ENCODE peak calls at places on chromosome 5, in six cellular contexts. W, A, G, D, Z and V are unnamed samples.
A peak's percentile ranks its signal among the peaks of the same experiment; 100 is the strongest.

GRCh38 chr5:10351199-10351881 is 2.2 kb upstream of the MARCHF6 start:
- DNase-seq in W (peak; percentile 73), A (no peak), G (no peak), D (no peak), Z (no peak), V (no peak)

GRCh38 chr5:133894143-133894542 is 74.3 kb downstream of the C5orf15 start:
- DNase-seq in W (no peak), A (no peak), G (no peak), D (no peak), Z (no peak), V (no peak)

GRCh38 chr5:166625210-166625865 is 1666.1 kb upstream of the WWC1 start:
- DNase-seq in W (no peak), A (no peak), G (no peak), D (no peak), Z (no peak), V (no peak)

GRCh38 chr5:151016700-151017099 is 3.7 kb upstream of the GPX3 start:
- DNase-seq in W (no peak), A (no peak), G (peak; percentile 87), D (no peak), Z (no peak), V (peak; percentile 25)

GRCh38 chr5:21931076-21931475 is 922.1 kb downstream of the CDH12 start:
- DNase-seq in W (no peak), A (no peak), G (no peak), D (no peak), Z (no peak), V (no peak)

GRCh38 chr5:109470263-109470662 is 60.5 kb upstream of the PJA2 start:
- DNase-seq in W (no peak), A (no peak), G (no peak), D (no peak), Z (no peak), V (no peak)

GRCh38 chr5:23412011-23412410 is 95.4 kb upstream of the PRDM9 start:
- DNase-seq in W (peak; percentile 90), A (no peak), G (no peak), D (no peak), Z (no peak), V (no peak)

GRCh38 chr5:102811962-102812361 is 56.9 kb downstream of the PAM start:
- DNase-seq in W (peak; percentile 96), A (no peak), G (no peak), D (no peak), Z (no peak), V (no peak)

GRCh38 chr5:150137168-150137957 is 18.3 kb downstream of the PDGFRB start:
- DNase-seq in W (no peak), A (no peak), G (no peak), D (no peak), Z (no peak), V (no peak)

GRCh38 chr5:9728261-9728660 is 98.1 kb upstream of the TAS2R1 start:
- DNase-seq in W (no peak), A (no peak), G (no peak), D (no peak), Z (no peak), V (no peak)

GRCh38 chr5:145775893-145776444 is 59.2 kb downstream of the PRELID2 start:
- DNase-seq in W (peak; percentile 77), A (no peak), G (no peak), D (no peak), Z (no peak), V (no peak)

GRCh38 chr5:169942181-169942580 is 38.1 kb downstream of the INSYN2B start:
- DNase-seq in W (no peak), A (no peak), G (no peak), D (no peak), Z (no peak), V (no peak)

GRCh38 chr5:32092938-32093812 is 80.9 kb downstream of the GOLPH3 start:
- DNase-seq in W (peak; percentile 89), A (no peak), G (peak; percentile 83), D (peak; percentile 48), Z (peak; percentile 74), V (no peak)

GRCh38 chr5:145859897-145860296 is 12.9 kb downstream of the GRXCR2 start:
- DNase-seq in W (no peak), A (no peak), G (no peak), D (no peak), Z (no peak), V (no peak)

GRCh38 chr5:152572812-152573211 is 167.7 kb upstream of the NMUR2 start:
- DNase-seq in W (no peak), A (no peak), G (no peak), D (no peak), Z (no peak), V (no peak)

GRCh38 chr5:11681796-11682195 is 222.4 kb downstream of the CTNND2 start:
- DNase-seq in W (no peak), A (no peak), G (no peak), D (no peak), Z (no peak), V (no peak)

GRCh38 chr5:93791520-93791972 is 50.1 kb upstream of the POU5F2 start:
- DNase-seq in W (no peak), A (no peak), G (no peak), D (no peak), Z (no peak), V (no peak)

GRCh38 chr5:97162045-97162444 is 19.6 kb upstream of the LIX1 start:
- DNase-seq in W (peak; percentile 87), A (no peak), G (peak; percentile 76), D (peak; percentile 22), Z (peak; percentile 73), V (peak; percentile 74)

GRCh38 chr5:56608216-56608925 is 207.0 kb upstream of the MAP3K1 start:
- DNase-seq in W (no peak), A (no peak), G (no peak), D (no peak), Z (no peak), V (no peak)

GRCh38 chr5:38807570-38808461 is 38.0 kb upstream of the OSMR start:
- DNase-seq in W (peak; percentile 92), A (no peak), G (no peak), D (no peak), Z (no peak), V (no peak)

GRCh38 chr5:22431406-22431805 is 421.7 kb downstream of the CDH12 start:
- DNase-seq in W (no peak), A (no peak), G (no peak), D (no peak), Z (no peak), V (no peak)

GRCh38 chr5:5456858-5457257 is 34.4 kb downstream of the ICE1 start:
- DNase-seq in W (no peak), A (no peak), G (no peak), D (no peak), Z (no peak), V (no peak)

DNA sequence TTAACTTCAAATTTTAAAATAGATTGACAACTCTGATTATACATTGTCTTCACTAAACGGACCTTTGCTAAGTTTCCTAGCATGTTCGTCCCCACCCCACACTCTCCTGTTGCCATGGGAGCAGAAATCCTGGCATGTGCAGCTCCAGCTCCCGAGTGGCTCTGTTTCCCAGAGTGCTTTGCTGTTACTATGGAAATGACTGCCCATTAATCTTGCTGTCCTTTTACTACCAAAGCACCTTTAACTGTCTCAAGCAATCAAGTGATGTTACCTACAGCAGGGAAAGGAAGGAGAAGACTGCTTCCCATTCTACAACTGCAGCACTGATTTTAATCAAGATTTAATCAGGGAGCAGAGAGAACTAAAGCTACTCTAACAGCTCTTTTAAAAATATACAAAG is 212.0 kb upstream of the KIF2A start:
- DNase-seq in W (peak; percentile 17), A (no peak), G (no peak), D (peak; percentile 62), Z (no peak), V (peak; percentile 66)
- H3K4me3 ChIP-seq in W (no peak overlapping the region), A (no peak overlapping the region), G (no peak overlapping the region), D (no peak overlapping the region), Z (no peak overlapping the region), V (peak overlapping the region; percentile 10)

DNA sequence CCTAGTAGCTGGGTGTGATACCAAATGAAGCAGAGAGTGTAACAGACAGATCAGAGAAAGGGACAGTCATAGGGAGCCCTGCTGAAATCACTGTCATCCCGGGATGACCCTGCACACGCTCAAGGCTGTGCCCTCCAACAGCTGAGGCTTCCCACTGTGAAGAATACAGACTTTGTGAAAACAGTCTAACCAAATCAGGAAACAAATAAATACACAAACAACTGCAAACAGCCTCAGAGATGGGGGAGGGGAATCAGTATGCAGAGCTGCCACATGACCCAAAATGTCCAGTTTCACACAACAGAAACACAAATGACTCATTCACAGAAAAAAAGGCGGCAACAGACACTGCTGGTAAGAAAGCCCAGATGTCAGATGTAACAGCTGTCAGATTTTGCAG is 101.9 kb downstream of the ADAMTS2 start:
- DNase-seq in W (no peak), A (no peak), G (peak; percentile 40), D (no peak), Z (no peak), V (peak; percentile 46)
- H3K4me3 ChIP-seq in W (no peak overlapping the region), A (no peak overlapping the region), G (no peak overlapping the region), D (no peak overlapping the region), Z (no peak overlapping the region), V (no peak overlapping the region)

GRCh38 chr5:14155730-14156129 is 12.6 kb downstream of the TRIO start:
- DNase-seq in W (no peak), A (no peak), G (no peak), D (no peak), Z (no peak), V (no peak)

GRCh38 chr5:14158890-14159666 is 15.9 kb downstream of the TRIO start:
- DNase-seq in W (no peak), A (no peak), G (no peak), D (no peak), Z (no peak), V (no peak)

GRCh38 chr5:14155075-14155474 is 11.9 kb downstream of the TRIO start:
- DNase-seq in W (no peak), A (no peak), G (no peak), D (no peak), Z (no peak), V (no peak)

GRCh38 chr5:14156611-14157493 is 13.7 kb downstream of the TRIO start:
- DNase-seq in W (peak; percentile 98), A (no peak), G (no peak), D (no peak), Z (peak; percentile 63), V (no peak)

GRCh38 chr5:14157494-14157782 is 14.3 kb downstream of the TRIO start:
- DNase-seq in W (no peak), A (no peak), G (no peak), D (no peak), Z (no peak), V (no peak)
- H3K4me3 ChIP-seq in W (peak overlapping the region; percentile 63), A (no peak overlapping the region), G (peak overlapping the region; percentile 28), D (no peak overlapping the region), Z (no peak overlapping the region), V (no peak overlapping the region)

GRCh38 chr5:171798413-171798812 is 12.8 kb downstream of the SMIM23 start:
- DNase-seq in W (no peak), A (no peak), G (no peak), D (no peak), Z (no peak), V (no peak)

GRCh38 chr5:171806976-171807823 is 21.6 kb downstream of the SMIM23 start:
- DNase-seq in W (peak; percentile 53), A (no peak), G (no peak), D (no peak), Z (no peak), V (no peak)

GRCh38 chr5:171797563-171797962 is 11.9 kb downstream of the SMIM23 start:
- DNase-seq in W (no peak), A (no peak), G (no peak), D (no peak), Z (no peak), V (no peak)

DNA sequence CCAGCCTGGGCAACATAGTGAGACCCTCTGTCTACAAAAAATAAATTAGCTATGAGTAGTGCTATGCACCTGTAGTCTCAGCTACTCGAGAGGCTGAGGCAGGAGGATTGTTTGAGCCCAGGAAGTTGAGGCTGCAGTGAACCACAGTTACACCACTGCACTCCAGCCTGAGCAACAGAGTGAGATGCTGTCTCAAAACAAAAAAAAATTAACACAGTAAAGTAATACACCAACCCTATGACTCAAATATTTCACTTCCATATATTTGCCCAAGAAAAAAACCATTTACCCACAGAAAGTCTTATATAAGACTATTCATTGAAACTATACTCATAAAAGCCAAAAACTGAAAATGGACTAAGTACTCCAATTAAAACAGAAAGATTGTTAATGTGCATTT is 16.2 kb downstream of the SMIM23 start:
- DNase-seq in W (no peak), A (no peak), G (no peak), D (no peak), Z (no peak), V (no peak)
- H3K4me3 ChIP-seq in W (no peak overlapping the region), A (no peak overlapping the region), G (no peak overlapping the region), D (no peak overlapping the region), Z (no peak overlapping the region), V (no peak overlapping the region)